ENCODE peak calls at places on chromosomes 5 and 9, in four cellular contexts. M, K, B and Z are unnamed samples.
A peak's percentile ranks its signal among the peaks of the same experiment; 100 is the strongest.

GRCh38 chr5:119367502-119368237 is 11.9 kb downstream of the TNFAIP8 start:
- DNase-seq in M (no peak), K (peak; percentile 63), B (no peak), Z (no peak)

GRCh38 chr5:142881076-142881466 is 110.9 kb downstream of the ARHGAP26 start:
- DNase-seq in M (no peak), K (peak; percentile 67), B (no peak), Z (no peak)

GRCh38 chr9:121860213-121860612 is 208.8 kb downstream of the DAB2IP start:
- DNase-seq in M (no peak), K (no peak), B (no peak), Z (no peak)

GRCh38 chr5:18312016-18312415 is 677.8 kb downstream of the TAF11L14 start:
- DNase-seq in M (no peak), K (no peak), B (no peak), Z (no peak)

GRCh38 chr9:121499427-121500164 is at the start of gene GGTA1:
- DNase-seq in M (no peak), K (peak; percentile 71), B (no peak), Z (no peak)

GRCh38 chr5:143432658-143433239 is 29.3 kb upstream of the NR3C1 start:
- DNase-seq in M (no peak), K (no peak), B (no peak), Z (no peak)

GRCh38 chr9:86557063-86557766 is 203.0 kb upstream of the TUT7 start:
- DNase-seq in M (no peak), K (peak; percentile 42), B (no peak), Z (no peak)

GRCh38 chr9:113380869-113381378 is 4.1 kb upstream of the HDHD3 start:
- DNase-seq in M (no peak), K (no peak), B (no peak), Z (no peak)

GRCh38 chr5:756865-757345 is 27.6 kb downstream of the ZDHHC11B start:
- DNase-seq in M (no peak), K (peak; percentile 26), B (no peak), Z (no peak)

GRCh38 chr5:127696688-127697087 is 6.5 kb upstream of the CCDC192 start:
- DNase-seq in M (no peak), K (peak; percentile 89), B (no peak), Z (no peak)

GRCh38 chr5:86797677-86798076 is 179.9 kb downstream of the COX7C start:
- DNase-seq in M (no peak), K (no peak), B (no peak), Z (no peak)

GRCh38 chr5:15263942-15264341 is 236.0 kb upstream of the FBXL7 start:
- DNase-seq in M (no peak), K (no peak), B (no peak), Z (no peak)

GRCh38 chr9:115262477-115262876 is 144.5 kb upstream of the TNC start:
- DNase-seq in M (no peak), K (peak; percentile 88), B (no peak), Z (no peak)